ENCODE peak calls at places on chromosomes 1 and 21, in four cellular contexts. Z, G, W and L are unnamed samples. For H3K4me1, the result is how much of the 10 kb centered on the place peaks cover.

GRCh38 chr1:167332503-167332902 is 111.8 kb downstream of the POU2F1 start:
- DNase-seq in G (no peak), W (no peak), Z (no peak), L (no peak)

GRCh38 chr1:10598088-10598712 is 123.5 kb downstream of the PEX14 start:
- DNase-seq in W (no peak), G (no peak), Z (no peak), L (no peak)

GRCh38 chr1:16617101-16617727 is 3.9 kb upstream of the NBPF1 start:
- DNase-seq in Z (peak), G (no peak), W (peak), L (peak)

GRCh38 chr21:22892757-22893156 is 1894.5 kb downstream of the NCAM2 start:
- DNase-seq in Z (no peak), G (no peak), W (no peak), L (no peak)

GRCh38 chr1:33346921-33347649 is 26.2 kb upstream of the A3GALT2 start:
- DNase-seq in G (no peak), Z (no peak), W (peak), L (peak)

GRCh38 chr1:44926311-44926781 is 60.0 kb downstream of the EIF2B3 start:
- DNase-seq in G (no peak), W (no peak), Z (no peak), L (no peak)

GRCh38 chr21:31218830-31219608 is 125.0 kb downstream of the TIAM1 start:
- DNase-seq in Z (peak), G (no peak), W (peak), L (no peak)

GRCh38 chr1:3787745-3788605 is 8.3 kb downstream of the LRRC47 start:
- DNase-seq in G (no peak), W (no peak), Z (no peak), L (no peak)

GRCh38 chr1:214550339-214551051 is 907 bp downstream of the PTPN14 start:
- DNase-seq in Z (no peak), G (no peak), W (peak), L (no peak)

GRCh38 chr1:32208891-32209309 is at the start of gene DCDC2B:
- DNase-seq in G (no peak), Z (peak), W (no peak), L (peak)

GRCh38 chr1:110228386-110228785 is 18.3 kb downstream of the KCNC4 start:
- DNase-seq in W (no peak), G (no peak), Z (no peak), L (no peak)

GRCh38 chr1:39250460-39251240 is 46.2 kb downstream of the MACF1 start:
- DNase-seq in W (no peak), G (no peak), Z (no peak), L (no peak)

GRCh38 chr1:70387507-70387906 is 23.6 kb upstream of the CTH start:
- DNase-seq in Z (no peak), G (no peak), W (no peak), L (no peak)

GRCh38 chr1:78096976-78097375 is 51.2 kb downstream of the GIPC2 start:
- DNase-seq in Z (no peak), W (no peak), G (no peak), L (no peak)

GRCh38 chr1:198030682-198031081 is 113.5 kb downstream of the LHX9 start:
- DNase-seq in W (no peak), G (no peak), Z (no peak), L (peak)

GRCh38 chr1:154155282-154155681 is 409 bp upstream of the NUP210L start:
- DNase-seq in W (no peak), G (no peak), Z (peak), L (peak)

GRCh38 chr1:180528868-180529470 is 26.6 kb upstream of the ACBD6 start:
- DNase-seq in W (no peak), G (no peak), Z (no peak), L (no peak)

GRCh38 chr1:46492269-46492853 is 2.7 kb downstream of the DMBX1 start:
- DNase-seq in W (no peak), G (no peak), Z (no peak), L (no peak)

GRCh38 chr1:117389284-117389683 is 22.0 kb downstream of the MAN1A2 start:
- DNase-seq in Z (no peak), G (no peak), W (no peak), L (no peak)

GRCh38 chr1:3404301-3404700 is 50.2 kb upstream of the ARHGEF16 start:
- DNase-seq in G (no peak), W (no peak), Z (no peak), L (no peak)

GRCh38 chr1:64459743-64460142 is 10.2 kb upstream of the CACHD1 start:
- DNase-seq in Z (no peak), G (no peak), W (no peak), L (no peak)

GRCh38 chr1:111648826-111649225 is 29.2 kb downstream of the RAP1A start:
- DNase-seq in G (no peak), W (no peak), Z (no peak), L (peak)

GRCh38 chr1:116488052-116488451 is 82.8 kb downstream of the CD58 start:
- DNase-seq in Z (no peak), G (no peak), W (no peak), L (no peak)

GRCh38 chr1:43464840-43465693 is 11.3 kb upstream of the HYI start:
- DNase-seq in G (no peak), W (no peak), Z (no peak), L (peak)

GRCh38 chr1:193569696-193570269 is 383.4 kb upstream of the B3GALT2 start:
- DNase-seq in Z (no peak), W (no peak), G (no peak), L (no peak)

GRCh38 chr1:163673076-163673475 is 351.3 kb downstream of the NUF2 start:
- DNase-seq in W (peak), Z (no peak), G (no peak), L (no peak)

GRCh38 chr1:205183676-205184335 is 27.7 kb downstream of the DSTYK start:
- DNase-seq in G (no peak), W (no peak), Z (no peak), L (no peak)

GRCh38 chr1:40820911-40821693 is 37.5 kb downstream of the KCNQ4 start:
- DNase-seq in G (no peak), W (no peak), Z (no peak), L (no peak)

GRCh38 chr1:33119532-33120217 is 38.7 kb downstream of the AZIN2 start:
- DNase-seq in Z (no peak), G (no peak), W (no peak), L (no peak)

GRCh38 chr1:202282596-202283283 is 59.0 kb downstream of the UBE2T start:
- DNase-seq in W (no peak), G (no peak), Z (no peak), L (no peak)

GRCh38 chr1:57007948-57008347 is 42.1 kb upstream of the C8B start:
- DNase-seq in W (no peak), G (no peak), Z (no peak), L (no peak)

GRCh38 chr1:25695066-25695990 is 78.7 kb downstream of the MAN1C1 start:
- DNase-seq in W (peak), G (no peak), Z (peak), L (peak)

GRCh38 chr1:117710710-117711109 is 104.9 kb downstream of the TENT5C start:
- DNase-seq in G (no peak), W (no peak), Z (no peak), L (no peak)

GRCh38 chr1:60132985-60133673 is 59.6 kb upstream of the C1orf87 start:
- DNase-seq in G (no peak), W (no peak), Z (no peak), L (no peak)

GRCh38 chr1:201740086-201740541 is 88.8 kb upstream of the IPO9 start:
- DNase-seq in W (no peak), Z (no peak), G (no peak), L (no peak)

DNA sequence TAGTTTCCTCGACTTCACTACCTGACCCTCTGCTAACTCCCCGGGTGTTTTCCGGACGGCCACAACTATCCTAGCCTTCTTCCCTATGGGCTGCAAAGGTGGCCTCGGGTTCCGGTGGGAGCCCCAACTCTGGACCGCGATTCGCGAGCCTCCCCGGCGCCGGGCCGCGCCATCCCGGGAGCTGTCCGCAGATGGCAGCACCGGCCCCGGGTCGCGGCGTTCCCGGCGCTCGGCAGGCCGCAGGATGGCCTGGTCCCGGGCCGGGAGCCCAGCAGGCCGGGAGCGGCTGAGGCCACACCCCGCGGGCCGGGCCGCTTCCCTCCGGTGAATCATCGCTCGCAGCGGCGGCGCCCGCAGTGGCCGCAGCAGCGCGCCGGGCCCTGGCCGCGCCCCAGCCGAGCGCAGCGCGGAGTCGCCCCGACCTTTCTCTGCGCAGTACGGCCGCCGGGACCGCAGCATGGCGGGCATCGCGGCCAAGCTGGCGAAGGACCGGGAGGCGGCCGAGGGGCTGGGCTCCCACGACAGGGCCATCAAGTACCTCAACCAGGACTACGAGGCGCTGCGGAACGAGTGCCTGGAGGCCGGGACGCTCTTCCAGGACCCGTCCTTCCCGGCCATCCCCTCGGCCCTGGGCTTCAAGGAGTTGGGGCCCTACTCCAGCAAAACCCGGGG is at the start of gene CAPN2:
- DNase-seq in W (peak), Z (peak), G (no peak), L (peak)
- H3K4me1 ChIP-seq in W (under half), Z (half or more), G (half or more), L (under half)

DNA sequence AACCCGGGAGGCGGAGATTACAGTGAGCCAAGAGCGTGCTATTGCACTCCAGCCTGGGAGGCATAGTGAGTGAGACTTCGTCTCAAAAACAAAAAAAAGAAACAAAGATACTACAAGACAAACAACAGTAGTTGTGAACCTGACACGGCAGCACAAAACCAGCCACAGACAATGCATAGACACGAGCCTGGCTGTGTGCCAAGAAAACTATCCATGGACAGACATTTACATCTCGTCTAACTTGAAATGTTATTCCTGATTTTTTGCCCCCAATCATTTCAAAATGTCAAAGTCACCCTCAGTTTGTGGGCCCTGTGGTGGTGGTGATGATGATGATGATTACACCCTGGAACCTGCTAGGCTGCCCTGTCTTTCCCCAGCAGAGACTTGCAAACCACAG is 6.3 kb downstream of the KLHL21 start:
- DNase-seq in G (no peak), W (no peak), Z (no peak), L (no peak)
- H3K4me3 ChIP-seq in G (no peak), W (no peak), Z (no peak), L (no peak)

DNA sequence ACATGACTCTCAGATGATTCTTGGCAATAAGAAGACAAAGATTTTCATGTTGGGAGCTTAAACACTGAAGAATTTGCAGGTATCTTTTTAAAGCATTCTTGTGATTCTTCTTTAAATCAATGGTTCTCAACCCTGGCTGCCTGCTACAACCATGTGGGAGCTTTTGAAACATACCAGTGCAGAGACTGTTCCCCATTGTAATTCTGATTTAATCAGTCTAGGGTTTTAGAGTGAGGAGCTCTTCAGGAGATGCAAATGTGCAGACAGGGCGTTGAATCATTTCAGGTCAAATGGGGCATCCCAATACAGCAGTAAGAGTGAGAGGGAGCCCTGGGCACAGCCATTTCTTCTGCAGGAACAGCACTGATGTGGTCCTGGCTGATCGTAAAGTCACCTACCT is 24.3 kb downstream of the KCNJ6 start:
- DNase-seq in Z (no peak), G (no peak), W (no peak), L (no peak)
- H3K4me1 ChIP-seq in Z (under half), G (under half), W (under half), L (under half)

DNA sequence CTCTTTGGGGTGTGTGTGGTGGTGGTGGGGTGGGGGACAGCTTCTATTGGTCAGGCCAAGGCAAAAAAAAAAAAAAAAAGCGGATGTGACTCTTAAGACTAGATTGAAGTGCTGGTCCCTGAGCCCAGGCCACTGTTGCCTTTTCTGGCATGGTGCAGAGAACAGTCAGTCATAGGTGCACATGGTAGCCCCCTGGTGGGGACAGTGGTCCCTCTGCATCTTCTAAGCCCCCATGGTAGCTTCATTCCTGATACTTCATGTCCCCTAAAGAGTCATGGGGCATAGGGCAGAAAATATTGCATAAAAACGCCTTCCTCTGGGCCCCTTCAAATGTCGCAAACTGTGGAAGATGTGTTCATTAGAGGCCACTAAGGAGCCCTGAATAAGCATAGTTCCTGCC is 371.8 kb downstream of the NPHP4 start:
- DNase-seq in W (no peak), Z (no peak), G (no peak), L (no peak)
- H3K4me3 ChIP-seq in W (no peak), Z (no peak), G (no peak), L (no peak)

GRCh38 chr1:94542088-94542671 is 621 bp upstream of the F3 start:
- DNase-seq in Z (peak), W (peak), G (no peak), L (peak)
- H3K4me1 ChIP-seq in Z (under half), W (under half), G (under half), L (under half)

DNA sequence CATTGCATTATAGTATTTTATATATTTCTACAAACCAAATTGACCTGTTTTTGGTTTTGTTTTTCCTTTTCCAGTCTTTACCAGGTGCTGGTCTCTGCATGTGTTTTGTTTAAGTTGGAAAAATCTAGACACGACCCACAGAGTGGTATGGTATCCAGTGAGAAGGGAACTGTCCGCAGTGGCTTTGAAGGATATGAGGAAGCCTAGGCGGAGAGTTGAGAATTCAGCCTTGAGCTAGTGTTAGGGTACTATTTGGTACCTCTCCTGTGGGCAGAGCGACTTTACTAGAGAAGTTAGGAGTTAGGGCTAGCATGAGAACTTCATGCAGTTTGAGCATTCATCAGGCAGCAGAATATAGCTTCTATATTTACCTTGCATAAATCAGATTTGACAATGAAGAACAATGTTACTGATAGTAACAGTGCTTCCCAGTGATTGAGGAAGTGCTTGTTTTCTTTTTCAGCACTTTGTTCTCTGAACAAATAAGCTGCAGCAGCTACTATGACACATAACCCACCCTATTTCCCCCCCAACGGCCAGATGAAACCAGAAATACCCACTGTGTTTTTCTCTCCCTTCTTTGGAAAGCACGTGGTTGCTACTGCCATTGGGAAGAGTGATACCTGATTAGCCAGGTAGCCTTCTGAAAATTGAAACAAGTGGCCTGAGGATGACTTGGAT is 19.0 kb downstream of the MRPS6 start:
- DNase-seq in W (no peak), G (no peak), Z (no peak), L (no peak)
- H3K4me3 ChIP-seq in W (no peak), G (no peak), Z (no peak), L (no peak)